ENCODE peak calls at places on chromosomes 13 and 19, in nine cellular contexts. One of them, this sample, is unnamed.

GRCh38 chr19:58563034-58563573 is 4.7 kb upstream of the UBE2M start:
- DNase-seq in nephron progenitor cell: no peak
- DNase-seq in fibroblast of mammary gland: no peak
- DNase-seq in left lobe of liver: peak
- DNase-seq in SW 1271: no peak
- DNase-seq in activated naive CD8-positive, alpha-beta T cell treated with anti-CD3 and anti-CD28 coated beads for 36 hours: no peak
- DNase-seq in IMR-90: no peak
- DNase-seq in ureter: no peak
- DNase-seq in activated CD4-positive, alpha-beta T cell treated with anti-CD3 and anti-CD28 coated beads, Interleukin-2, amount 50 U/mL, for 4 hours: no peak
- DNase-seq in this sample: no peak

GRCh38 chr19:8722032-8722431 is 598 bp downstream of the OR2Z1 start:
- DNase-seq in left lobe of liver: no peak
- DNase-seq in IMR-90: no peak
- DNase-seq in fibroblast of mammary gland: no peak
- DNase-seq in nephron progenitor cell: no peak
- DNase-seq in activated CD4-positive, alpha-beta T cell treated with anti-CD3 and anti-CD28 coated beads, Interleukin-2, amount 50 U/mL, for 4 hours: no peak
- DNase-seq in activated naive CD8-positive, alpha-beta T cell treated with anti-CD3 and anti-CD28 coated beads for 36 hours: no peak
- DNase-seq in ureter: no peak
- DNase-seq in SW 1271: no peak
- DNase-seq in this sample: no peak

GRCh38 chr13:63198076-63198475 is 1782.4 kb upstream of the PCDH20 start:
- DNase-seq in fibroblast of mammary gland: peak
- DNase-seq in SW 1271: no peak
- DNase-seq in left lobe of liver: no peak
- DNase-seq in activated CD4-positive, alpha-beta T cell treated with anti-CD3 and anti-CD28 coated beads, Interleukin-2, amount 50 U/mL, for 4 hours: no peak
- DNase-seq in nephron progenitor cell: no peak
- DNase-seq in ureter: no peak
- DNase-seq in IMR-90: peak
- DNase-seq in activated naive CD8-positive, alpha-beta T cell treated with anti-CD3 and anti-CD28 coated beads for 36 hours: no peak
- DNase-seq in this sample: no peak

GRCh38 chr19:29290853-29291252 is 77.9 kb upstream of the UQCRFS1 start:
- DNase-seq in SW 1271: no peak
- DNase-seq in left lobe of liver: no peak
- DNase-seq in activated naive CD8-positive, alpha-beta T cell treated with anti-CD3 and anti-CD28 coated beads for 36 hours: no peak
- DNase-seq in IMR-90: no peak
- DNase-seq in fibroblast of mammary gland: no peak
- DNase-seq in ureter: no peak
- DNase-seq in activated CD4-positive, alpha-beta T cell treated with anti-CD3 and anti-CD28 coated beads, Interleukin-2, amount 50 U/mL, for 4 hours: no peak
- DNase-seq in nephron progenitor cell: no peak
- DNase-seq in this sample: no peak

GRCh38 chr19:19054939-19055440 is 8.8 kb upstream of the SLC25A42 start:
- DNase-seq in activated naive CD8-positive, alpha-beta T cell treated with anti-CD3 and anti-CD28 coated beads for 36 hours: no peak
- DNase-seq in fibroblast of mammary gland: no peak
- DNase-seq in SW 1271: no peak
- DNase-seq in activated CD4-positive, alpha-beta T cell treated with anti-CD3 and anti-CD28 coated beads, Interleukin-2, amount 50 U/mL, for 4 hours: no peak
- DNase-seq in IMR-90: no peak
- DNase-seq in left lobe of liver: no peak
- DNase-seq in nephron progenitor cell: no peak
- DNase-seq in ureter: no peak
- DNase-seq in this sample: no peak

GRCh38 chr13:40667622-40667978 is 1.2 kb upstream of the FOXO1 start:
- DNase-seq in left lobe of liver: no peak
- DNase-seq in nephron progenitor cell: peak
- DNase-seq in activated CD4-positive, alpha-beta T cell treated with anti-CD3 and anti-CD28 coated beads, Interleukin-2, amount 50 U/mL, for 4 hours: no peak
- DNase-seq in IMR-90: no peak
- DNase-seq in SW 1271: no peak
- DNase-seq in ureter: no peak
- DNase-seq in activated naive CD8-positive, alpha-beta T cell treated with anti-CD3 and anti-CD28 coated beads for 36 hours: no peak
- DNase-seq in fibroblast of mammary gland: no peak
- DNase-seq in this sample: no peak

GRCh38 chr19:9958451-9958850 is 22.1 kb upstream of the OLFM2 start:
- DNase-seq in activated naive CD8-positive, alpha-beta T cell treated with anti-CD3 and anti-CD28 coated beads for 36 hours: no peak
- DNase-seq in SW 1271: no peak
- DNase-seq in ureter: no peak
- DNase-seq in fibroblast of mammary gland: peak
- DNase-seq in left lobe of liver: no peak
- DNase-seq in activated CD4-positive, alpha-beta T cell treated with anti-CD3 and anti-CD28 coated beads, Interleukin-2, amount 50 U/mL, for 4 hours: no peak
- DNase-seq in nephron progenitor cell: no peak
- DNase-seq in IMR-90: peak
- DNase-seq in this sample: no peak

GRCh38 chr13:110450016-110450900 is 111.3 kb downstream of the RAB20 start:
- DNase-seq in nephron progenitor cell: no peak
- DNase-seq in IMR-90: no peak
- DNase-seq in activated CD4-positive, alpha-beta T cell treated with anti-CD3 and anti-CD28 coated beads, Interleukin-2, amount 50 U/mL, for 4 hours: no peak
- DNase-seq in fibroblast of mammary gland: no peak
- DNase-seq in left lobe of liver: no peak
- DNase-seq in ureter: no peak
- DNase-seq in SW 1271: no peak
- DNase-seq in activated naive CD8-positive, alpha-beta T cell treated with anti-CD3 and anti-CD28 coated beads for 36 hours: no peak
- DNase-seq in this sample: no peak

GRCh38 chr19:48624791-48625723 is 5.8 kb downstream of the SPHK2 start:
- DNase-seq in SW 1271: no peak
- DNase-seq in nephron progenitor cell: no peak
- DNase-seq in ureter: no peak
- DNase-seq in left lobe of liver: peak
- DNase-seq in activated naive CD8-positive, alpha-beta T cell treated with anti-CD3 and anti-CD28 coated beads for 36 hours: no peak
- DNase-seq in fibroblast of mammary gland: no peak
- DNase-seq in IMR-90: no peak
- DNase-seq in activated CD4-positive, alpha-beta T cell treated with anti-CD3 and anti-CD28 coated beads, Interleukin-2, amount 50 U/mL, for 4 hours: no peak
- DNase-seq in this sample: no peak

GRCh38 chr19:14758816-14759215 is 19.5 kb downstream of the ADGRE2 start:
- DNase-seq in IMR-90: no peak
- DNase-seq in ureter: no peak
- DNase-seq in SW 1271: no peak
- DNase-seq in nephron progenitor cell: no peak
- DNase-seq in left lobe of liver: no peak
- DNase-seq in activated naive CD8-positive, alpha-beta T cell treated with anti-CD3 and anti-CD28 coated beads for 36 hours: no peak
- DNase-seq in activated CD4-positive, alpha-beta T cell treated with anti-CD3 and anti-CD28 coated beads, Interleukin-2, amount 50 U/mL, for 4 hours: no peak
- DNase-seq in fibroblast of mammary gland: no peak
- DNase-seq in this sample: no peak

GRCh38 chr13:49632156-49632555 is 3.8 kb downstream of the ARL11 start:
- DNase-seq in fibroblast of mammary gland: no peak
- DNase-seq in SW 1271: no peak
- DNase-seq in nephron progenitor cell: no peak
- DNase-seq in activated CD4-positive, alpha-beta T cell treated with anti-CD3 and anti-CD28 coated beads, Interleukin-2, amount 50 U/mL, for 4 hours: no peak
- DNase-seq in IMR-90: no peak
- DNase-seq in ureter: no peak
- DNase-seq in activated naive CD8-positive, alpha-beta T cell treated with anti-CD3 and anti-CD28 coated beads for 36 hours: no peak
- DNase-seq in left lobe of liver: no peak
- DNase-seq in this sample: no peak

GRCh38 chr13:99995104-99995502 is 13.5 kb downstream of the ZIC2 start:
- DNase-seq in ureter: no peak
- DNase-seq in left lobe of liver: no peak
- DNase-seq in nephron progenitor cell: no peak
- DNase-seq in activated naive CD8-positive, alpha-beta T cell treated with anti-CD3 and anti-CD28 coated beads for 36 hours: no peak
- DNase-seq in fibroblast of mammary gland: no peak
- DNase-seq in activated CD4-positive, alpha-beta T cell treated with anti-CD3 and anti-CD28 coated beads, Interleukin-2, amount 50 U/mL, for 4 hours: no peak
- DNase-seq in SW 1271: no peak
- DNase-seq in IMR-90: no peak
- DNase-seq in this sample: no peak